ENCODE peak calls at places on chromosome 18, in five cellular contexts. B, S, L, M and U are unnamed samples.

GRCh38 chr18:63001861-63002260 is 286.5 kb downstream of the PHLPP1 start:
- DNase-seq in B (no peak), S (no peak), L (no peak), M (no peak), U (no peak)

GRCh38 chr18:74511823-74512222 is 15.7 kb downstream of the CNDP2 start:
- DNase-seq in B (no peak), S (no peak), L (no peak), M (no peak), U (no peak)

GRCh38 chr18:49062832-49063226 is 112.1 kb upstream of the SMAD7 start:
- DNase-seq in B (no peak), S (no peak), L (no peak), M (no peak), U (no peak)

GRCh38 chr18:12890500-12890899 is 6.5 kb upstream of the PTPN2 start:
- DNase-seq in B (no peak), S (no peak), L (no peak), M (no peak), U (no peak)

GRCh38 chr18:80196528-80197320 is 50.6 kb downstream of the PARD6G start:
- DNase-seq in B (no peak), S (no peak), L (no peak), M (no peak), U (no peak)

GRCh38 chr18:47953471-47953931 is 23.0 kb upstream of the SMAD2 start:
- DNase-seq in B (no peak), S (peak), L (no peak), M (peak), U (peak)

GRCh38 chr18:23495723-23496440 is 7.4 kb upstream of the RMC1 start:
- DNase-seq in B (no peak), S (no peak), L (peak), M (no peak), U (no peak)

GRCh38 chr18:5106730-5107129 is 90.3 kb downstream of the AKAIN1 start:
- DNase-seq in B (no peak), S (no peak), L (no peak), M (no peak), U (no peak)

GRCh38 chr18:58005036-58005435 is 39.0 kb upstream of the NEDD4L start:
- DNase-seq in B (no peak), S (no peak), L (no peak), M (no peak), U (no peak)

GRCh38 chr18:44514766-44515165 is 165.9 kb upstream of the SETBP1 start:
- DNase-seq in B (no peak), S (no peak), L (no peak), M (no peak), U (no peak)

GRCh38 chr18:45556217-45556616 is 59.1 kb upstream of the SLC14A2 start:
- DNase-seq in B (no peak), S (no peak), L (no peak), M (no peak), U (no peak)

GRCh38 chr18:10406172-10406663 is 48.2 kb upstream of the APCDD1 start:
- DNase-seq in B (no peak), S (no peak), L (peak), M (no peak), U (no peak)

GRCh38 chr18:30163573-30163972 is 879.0 kb downstream of the DSC3 start:
- DNase-seq in B (no peak), S (no peak), L (no peak), M (no peak), U (no peak)

GRCh38 chr18:31070206-31070605 is 27.7 kb upstream of the DSC3 start:
- DNase-seq in B (no peak), S (no peak), L (no peak), M (no peak), U (no peak)

GRCh38 chr18:63141777-63142176 is 177.8 kb downstream of the BCL2 start:
- DNase-seq in B (no peak), S (no peak), L (no peak), M (no peak), U (no peak)

GRCh38 chr18:76256897-76257500 is 238.0 kb downstream of the ZNF516 start:
- DNase-seq in B (no peak), S (no peak), L (peak), M (no peak), U (peak)

GRCh38 chr18:59140287-59140885 is 702 bp downstream of the SEC11C start:
- DNase-seq in B (peak), S (no peak), L (no peak), M (no peak), U (no peak)